ENCODE peak calls at places on chromosomes 7 and 10, in eight cellular contexts. S is foreskin fibroblast, N is cardiac fibroblast, L is aorta, X is retinal pigment epithelial cell, G is sigmoid colon, A is PC-9, U is fibroblast of mammary gland. P is an unnamed sample.

GRCh38 chr7:32937344-32938174 is 19.7 kb upstream of the FKBP9 start:
- DNase-seq in S (peak), N (peak), L (peak), X (peak), G (peak), A (no peak), U (peak), P (no peak)

GRCh38 chr7:45878457-45879144 is 5.7 kb upstream of the CCDC201 start:
- DNase-seq in S (no peak), N (no peak), L (no peak), X (no peak), G (no peak), A (no peak), U (no peak), P (no peak)

GRCh38 chr7:36303202-36304098 is 86.2 kb upstream of the ANLN start:
- DNase-seq in S (peak), N (peak), L (peak), X (peak), G (peak), A (peak), U (peak), P (peak)

GRCh38 chr7:29335188-29336083 is 140.9 kb downstream of the CHN2 start:
- DNase-seq in S (no peak), N (no peak), L (no peak), X (no peak), G (no peak), A (no peak), U (no peak), P (no peak)

GRCh38 chr7:80284848-80285247 is 150.2 kb downstream of the GNAI1 start:
- DNase-seq in S (peak), N (peak), L (no peak), X (peak), G (no peak), A (no peak), U (peak), P (no peak)

GRCh38 chr7:151313857-151314256 is 27.8 kb upstream of the NUB1 start:
- DNase-seq in S (peak), N (peak), L (peak), X (no peak), G (peak), A (peak), U (peak), P (no peak)

GRCh38 chr7:128672927-128673517 is 930 bp downstream of the GARIN1A start:
- DNase-seq in S (peak), N (peak), L (no peak), X (no peak), G (no peak), A (no peak), U (peak), P (no peak)

GRCh38 chr7:24748521-24748920 is 8.7 kb downstream of the GSDME start:
- DNase-seq in S (no peak), N (no peak), L (no peak), X (no peak), G (no peak), A (no peak), U (no peak), P (no peak)

GRCh38 chr7:78912781-78913180 is 540.7 kb downstream of the MAGI2 start:
- DNase-seq in S (peak), N (no peak), L (no peak), X (no peak), G (no peak), A (no peak), U (peak), P (no peak)

GRCh38 chr7:39130740-39131538 is 153.2 kb downstream of the POU6F2 start:
- DNase-seq in S (no peak), N (no peak), L (no peak), X (no peak), G (no peak), A (no peak), U (no peak), P (peak)

GRCh38 chr7:39664057-39664456 is 40.7 kb downstream of the RALA start:
- DNase-seq in S (no peak), N (no peak), L (no peak), X (no peak), G (no peak), A (no peak), U (no peak), P (no peak)

GRCh38 chr10:30434273-30435067 is 486 bp downstream of the MAP3K8 start:
- DNase-seq in S (peak), N (peak), L (peak), X (no peak), G (peak), A (peak), U (peak), P (peak)

GRCh38 chr7:77685219-77685618 is 11.0 kb upstream of the RSBN1L start:
- DNase-seq in S (no peak), N (peak), L (no peak), X (no peak), G (no peak), A (no peak), U (peak), P (no peak)

GRCh38 chr7:100623951-100624824 is 11.8 kb downstream of the MOSPD3 start:
- DNase-seq in S (no peak), N (no peak), L (no peak), X (no peak), G (no peak), A (no peak), U (no peak), P (no peak)

GRCh38 chr7:57876-58275 is 134.5 kb upstream of the FAM20C start:
- DNase-seq in S (no peak), N (peak), L (peak), X (no peak), G (no peak), A (no peak), U (peak), P (peak)

GRCh38 chr7:48441848-48442492 is 270.7 kb downstream of the ABCA13 start:
- DNase-seq in S (no peak), N (no peak), L (no peak), X (no peak), G (no peak), A (no peak), U (no peak), P (no peak)

GRCh38 chr7:132150711-132151110 is 425.6 kb downstream of the PLXNA4 start:
- DNase-seq in S (no peak), N (no peak), L (no peak), X (no peak), G (no peak), A (no peak), U (no peak), P (no peak)

GRCh38 chr7:110017405-110017804 is 1073.5 kb upstream of the LRRN3 start:
- DNase-seq in S (no peak), N (no peak), L (no peak), X (no peak), G (no peak), A (no peak), U (no peak), P (no peak)

GRCh38 chr7:15989194-15989593 is 302.7 kb upstream of the MEOX2 start:
- DNase-seq in S (no peak), N (no peak), L (no peak), X (no peak), G (no peak), A (no peak), U (no peak), P (no peak)

GRCh38 chr10:30804478-30805055 is 175.0 kb upstream of the LYZL2 start:
- DNase-seq in S (peak), N (peak), L (no peak), X (no peak), G (peak), A (no peak), U (peak), P (no peak)

GRCh38 chr10:119401671-119402395 is 140.7 kb downstream of the RGS10 start:
- DNase-seq in S (peak), N (peak), L (peak), X (no peak), G (peak), A (peak), U (peak), P (peak)

GRCh38 chr7:86968618-86969017 is 90.8 kb downstream of the ELAPOR2 start:
- DNase-seq in S (no peak), N (peak), L (no peak), X (no peak), G (peak), A (no peak), U (peak), P (no peak)

GRCh38 chr10:97319671-97320479 is 804 bp downstream of the FRAT1 start:
- DNase-seq in S (no peak), N (no peak), L (peak), X (no peak), G (peak), A (peak), U (peak), P (peak)

GRCh38 chr10:72564596-72564995 is 61.3 kb downstream of the MICU1 start:
- DNase-seq in S (peak), N (peak), L (no peak), X (no peak), G (no peak), A (no peak), U (peak), P (no peak)

GRCh38 chr10:129760003-129760315 is 204.1 kb downstream of the EBF3 start:
- DNase-seq in S (no peak), N (no peak), L (no peak), X (no peak), G (peak), A (no peak), U (no peak), P (peak)

GRCh38 chr10:100569687-100570517 is 34.2 kb downstream of the HIF1AN start:
- DNase-seq in S (no peak), N (no peak), L (no peak), X (no peak), G (no peak), A (no peak), U (no peak), P (no peak)
- H3K4me3 ChIP-seq in S (no peak), N (no peak), L (no peak), X (no peak), G (no peak), A (no peak), U (no peak), P (no peak)

DNA sequence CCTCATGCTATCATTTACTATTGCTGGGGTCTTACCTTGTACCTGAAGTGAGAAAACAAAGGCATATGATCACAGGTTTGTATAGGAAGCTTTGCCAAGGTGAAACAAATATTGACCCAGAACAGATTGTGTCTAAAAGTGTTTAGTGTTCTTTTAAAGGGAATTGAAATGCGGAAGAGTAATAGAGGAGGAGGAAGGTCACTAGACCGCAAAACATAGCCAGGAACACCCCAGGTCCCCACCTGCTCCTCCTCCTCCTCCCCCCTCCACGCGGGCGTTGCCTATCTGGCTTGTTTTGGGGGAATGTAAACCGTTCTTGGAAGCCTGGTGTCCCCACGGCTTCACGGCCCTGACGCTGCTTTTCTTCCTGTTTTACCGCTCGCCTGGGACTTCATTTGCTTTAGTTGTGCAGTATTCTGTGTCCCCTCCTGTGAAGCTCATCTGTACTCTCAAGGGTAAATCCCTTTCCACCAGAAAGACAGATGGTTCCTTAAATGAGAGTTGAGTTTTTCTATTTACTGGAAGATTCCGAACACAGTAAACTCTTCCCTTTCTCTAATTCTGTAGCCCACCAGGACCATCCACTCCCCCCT is 80.9 kb upstream of the PFKP start:
- DNase-seq in S (no peak), N (no peak), L (no peak), X (no peak), G (no peak), A (peak), U (no peak), P (no peak)
- H3K4me3 ChIP-seq in S (no peak), N (no peak), L (no peak), X (no peak), G (no peak), A (peak), U (no peak), P (peak)

DNA sequence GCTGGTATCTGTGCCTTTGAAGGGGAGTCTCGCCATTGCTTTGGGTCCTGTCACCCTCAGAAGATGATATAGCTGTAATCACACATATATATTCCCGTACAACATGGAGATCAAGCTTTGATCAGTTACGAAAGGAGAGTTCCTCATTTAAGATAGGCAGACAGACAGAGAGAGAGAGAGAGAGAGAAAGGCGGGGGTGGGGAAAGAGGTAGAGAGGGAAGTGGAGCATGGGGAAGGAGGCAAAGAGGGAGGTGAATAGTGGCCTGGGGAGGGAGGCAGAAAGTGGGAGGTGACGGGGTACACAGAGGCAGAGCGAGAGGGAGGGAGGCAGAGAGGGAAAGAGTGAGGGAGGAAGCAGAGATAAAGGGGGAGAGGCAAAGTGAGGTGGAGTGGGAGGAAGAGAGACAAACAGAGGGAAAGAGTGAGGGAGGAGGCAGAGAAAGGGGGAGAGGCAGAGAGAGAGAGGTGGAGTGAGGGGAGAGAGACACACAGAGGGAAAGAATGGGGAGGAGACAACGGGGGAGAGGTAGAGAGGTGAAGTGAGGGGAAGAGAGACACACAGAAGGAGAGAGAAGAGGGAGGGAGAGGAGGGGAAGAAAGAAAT is 44.6 kb upstream of the C1QL3 start:
- DNase-seq in S (no peak), N (no peak), L (no peak), X (no peak), G (no peak), A (no peak), U (no peak), P (no peak)
- H3K4me3 ChIP-seq in S (no peak), N (no peak), L (no peak), X (no peak), G (no peak), A (no peak), U (no peak), P (no peak)

GRCh38 chr7:43417455-43417854 is 165.5 kb upstream of the STK17A start:
- DNase-seq in S (no peak), N (no peak), L (no peak), X (no peak), G (no peak), A (no peak), U (no peak), P (no peak)
- H3K4me3 ChIP-seq in S (no peak), N (no peak), L (no peak), X (no peak), G (no peak), A (no peak), U (no peak), P (no peak)

GRCh38 chr7:74082770-74083116 is 861 bp upstream of the LIMK1 start:
- DNase-seq in S (no peak), N (no peak), L (no peak), X (no peak), G (no peak), A (no peak), U (no peak), P (no peak)
- H3K4me3 ChIP-seq in S (no peak), N (no peak), L (no peak), X (peak), G (peak), A (no peak), U (no peak), P (no peak)

DNA sequence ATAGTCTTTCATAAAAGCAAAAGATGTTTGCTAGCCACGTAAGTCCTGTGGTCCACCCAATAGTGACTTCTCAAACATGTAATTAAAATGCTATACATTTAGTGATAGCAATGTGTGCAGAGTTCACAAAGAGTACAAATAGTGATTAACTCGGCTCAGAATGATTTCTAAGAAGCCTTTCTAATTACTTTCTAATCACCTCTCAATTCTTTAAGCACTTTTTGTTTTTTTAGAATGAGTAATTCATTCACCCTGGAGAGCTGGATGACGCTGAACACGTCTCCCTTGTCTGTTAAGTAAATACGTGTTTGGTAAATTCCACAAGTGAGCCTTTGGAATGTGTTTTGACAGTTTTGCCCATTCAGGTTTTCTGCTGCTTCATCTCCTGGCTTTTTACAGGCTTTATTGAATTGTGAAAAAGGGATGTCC is 211.9 kb downstream of the VTI1A start:
- DNase-seq in S (no peak), N (peak), L (no peak), X (peak), G (no peak), A (no peak), U (no peak), P (no peak)
- H3K4me3 ChIP-seq in S (no peak), N (no peak), L (no peak), X (no peak), G (no peak), A (no peak), U (no peak), P (no peak)

GRCh38 chr10:54614062-54614461 is 187.0 kb downstream of the PCDH15 start:
- DNase-seq in S (no peak), N (no peak), L (no peak), X (no peak), G (no peak), A (no peak), U (peak), P (no peak)

GRCh38 chr10:54607983-54608382 is 193.0 kb downstream of the PCDH15 start:
- DNase-seq in S (no peak), N (no peak), L (no peak), X (no peak), G (no peak), A (no peak), U (no peak), P (no peak)

DNA sequence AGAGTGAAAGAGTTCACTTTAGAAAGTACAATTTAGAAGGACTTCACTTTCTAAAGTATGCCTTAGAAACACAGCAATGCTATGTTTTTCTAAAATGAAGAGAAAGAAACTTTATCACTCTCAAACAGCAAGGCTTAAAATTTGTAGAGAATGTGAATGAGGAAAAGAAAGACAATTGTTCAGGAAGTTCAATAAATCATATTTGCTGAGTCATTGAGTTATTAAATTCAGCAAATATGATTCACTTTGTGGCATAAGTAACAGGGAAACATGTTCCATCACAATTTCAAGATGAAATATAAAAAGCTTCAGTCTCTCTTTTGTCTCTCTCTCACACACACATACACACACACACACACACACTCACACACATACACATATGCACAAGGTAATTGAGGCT is 187.9 kb downstream of the PCDH15 start:
- DNase-seq in S (no peak), N (no peak), L (no peak), X (no peak), G (no peak), A (no peak), U (peak), P (no peak)
- H3K4me3 ChIP-seq in S (no peak), N (no peak), L (no peak), X (no peak), G (no peak), A (no peak), U (no peak), P (no peak)

DNA sequence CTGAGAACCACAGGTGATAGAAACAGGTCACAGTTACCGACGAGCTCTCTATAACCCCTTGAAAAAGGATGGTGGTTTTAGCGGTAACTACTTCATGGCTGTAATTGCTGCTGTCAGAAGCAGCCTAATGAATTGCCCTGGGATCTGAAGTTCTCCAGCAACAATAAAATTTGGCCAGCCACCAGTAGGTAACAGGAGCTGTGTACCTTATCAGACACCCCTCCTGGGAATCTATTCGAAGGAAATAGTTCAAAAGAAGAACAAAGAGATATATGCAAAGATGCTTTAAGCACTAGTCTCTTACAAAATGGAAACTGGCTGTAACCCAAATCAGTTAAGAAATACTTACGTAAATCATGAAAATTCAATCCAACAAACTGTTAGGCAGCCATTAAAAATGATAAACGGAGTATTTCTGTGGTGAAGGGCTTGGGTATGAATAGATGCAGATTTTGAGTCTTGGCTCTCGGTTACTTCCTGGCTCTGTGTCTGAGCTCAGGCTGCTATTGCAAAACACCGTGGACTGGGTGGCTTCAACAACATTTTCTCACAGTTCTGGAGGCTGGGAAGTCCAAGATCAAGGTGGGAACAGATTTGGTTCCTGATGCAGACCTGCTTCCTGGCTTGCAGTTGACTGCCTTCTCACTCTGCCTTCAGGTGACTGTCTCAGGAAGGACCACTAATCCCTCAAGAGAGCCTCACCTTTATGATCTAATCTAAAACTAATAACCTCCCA is 1.6 kb downstream of the MSRB2 start:
- DNase-seq in S (peak), N (peak), L (peak), X (no peak), G (peak), A (no peak), U (peak), P (no peak)
- H3K4me3 ChIP-seq in S (peak), N (peak), L (peak), X (no peak), G (peak), A (peak), U (peak), P (peak)

P was measured in lower lobe of right lung.